ENCODE peak calls at places on chromosomes 11 and 22, in six cellular contexts. E is A549, V is HepG2, I is K562, O is endothelial cell of umbilical vein, Y is GM12878. Z is an unnamed sample.

GRCh38 chr11:13664351-13664750 is 4.1 kb upstream of the FAR1 start:
- DNase-seq in V (no peak), O (no peak), Y (no peak), I (no peak), E (no peak), Z (no peak)

GRCh38 chr11:114183041-114183511 is 113.1 kb upstream of the NNMT start:
- DNase-seq in O (no peak), V (no peak), Y (no peak), I (peak), E (no peak), Z (no peak)

GRCh38 chr11:69352715-69353325 is 58.9 kb downstream of the MYEOV start:
- DNase-seq in O (peak), V (no peak), Y (no peak), E (peak), I (no peak), Z (peak)

GRCh38 chr11:109864161-109864661 is 229.0 kb upstream of the ZC3H12C start:
- DNase-seq in Y (peak), E (no peak), V (no peak), O (no peak), I (no peak), Z (no peak)

GRCh38 chr11:79018371-79018849 is 422.4 kb downstream of the TENM4 start:
- DNase-seq in V (no peak), E (no peak), Y (no peak), O (peak), I (no peak), Z (no peak)

GRCh38 chr11:1208361-1209261 is 14.3 kb upstream of the MUC5B start:
- DNase-seq in V (no peak), E (no peak), Y (no peak), I (no peak), O (no peak), Z (no peak)

GRCh38 chr22:35230839-35231584 is 26.3 kb upstream of the HMGXB4 start:
- DNase-seq in V (peak), I (no peak), O (no peak), Y (no peak), E (no peak), Z (peak)

GRCh38 chr22:20567993-20568417 is 60.6 kb downstream of the MED15 start:
- DNase-seq in Y (no peak), V (no peak), O (no peak), E (no peak), I (peak), Z (no peak)

GRCh38 chr11:35066783-35067476 is 72.0 kb upstream of the CD44 start:
- DNase-seq in I (no peak), O (no peak), E (no peak), V (no peak), Y (no peak), Z (peak)

GRCh38 chr11:68379216-68379615 is 66.8 kb downstream of the LRP5 start:
- DNase-seq in V (no peak), I (no peak), O (peak), E (no peak), Y (no peak), Z (no peak)

DNA sequence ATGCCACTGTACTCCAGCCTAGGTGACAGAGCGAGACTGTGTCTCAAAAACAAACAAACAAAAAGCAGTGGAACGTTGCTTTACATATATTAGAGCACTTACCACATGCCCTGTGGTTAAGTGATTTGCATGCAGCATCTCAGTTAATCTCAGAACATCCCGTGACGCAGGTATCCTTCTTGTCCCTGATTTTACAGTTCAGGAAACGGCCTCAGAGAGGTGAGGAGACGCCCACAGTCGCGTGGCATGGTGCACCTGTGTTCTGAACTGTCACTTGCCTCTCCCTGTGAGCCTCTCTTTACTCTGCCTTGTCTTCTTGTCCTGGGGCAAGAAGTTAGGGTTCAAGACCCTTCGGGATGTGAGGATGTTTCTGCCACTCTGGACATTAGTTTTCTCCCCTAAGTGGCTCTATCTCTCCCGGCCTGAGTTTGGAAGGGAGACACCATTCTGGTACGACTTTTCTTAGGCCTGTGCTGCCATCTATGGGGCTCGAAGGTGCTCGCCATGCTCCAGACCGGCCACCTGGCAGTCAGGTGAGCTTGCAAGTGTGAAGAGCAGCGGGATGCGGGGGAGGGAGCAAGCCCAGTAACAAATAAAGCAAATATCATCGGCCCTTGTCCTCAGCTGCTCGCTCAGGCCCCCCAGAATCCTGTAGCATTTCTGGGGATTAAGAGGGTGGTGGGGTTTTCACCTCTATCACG is 25.6 kb downstream of the YWHAH start:
- DNase-seq in E (peak), V (peak), I (peak), Y (no peak), O (peak), Z (peak)
- TF ChIP-seq MYC in E (no peak), V (peak), I (no peak), Y (no peak), O (no peak), Z (no peak)

DNA sequence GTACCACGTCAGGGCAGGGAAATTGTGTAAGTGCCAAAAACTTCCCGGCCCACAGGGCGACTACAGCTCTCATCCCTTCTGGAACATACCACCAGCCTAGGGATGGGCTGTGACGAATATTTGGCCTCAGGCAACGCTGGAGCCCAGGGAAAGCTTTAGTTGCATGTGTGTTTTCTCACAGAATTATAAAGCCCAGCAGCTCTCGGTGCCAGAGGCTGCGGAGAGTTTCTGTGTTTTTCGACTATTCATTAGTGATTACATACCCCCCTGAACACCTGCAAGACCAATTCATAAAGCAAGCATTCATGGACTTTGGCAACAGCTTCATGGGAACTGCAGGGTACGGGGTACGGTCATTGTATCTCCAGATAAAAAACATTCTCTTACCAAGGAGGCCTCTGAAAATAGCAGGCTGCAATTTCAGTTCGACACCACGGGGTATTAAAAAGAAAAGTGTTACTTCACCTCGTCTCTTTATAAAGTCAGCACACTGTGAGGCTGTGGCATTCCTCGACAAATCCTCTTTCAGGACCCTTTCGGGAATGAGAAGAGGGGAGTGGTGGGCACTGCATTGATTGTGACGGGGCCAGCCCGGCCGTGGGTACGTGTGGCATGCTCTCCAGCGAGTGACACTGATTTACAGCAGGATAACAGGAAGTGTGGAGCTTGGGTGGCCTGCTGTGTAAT is 243.6 kb upstream of the SORL1-AS1 start:
- DNase-seq in V (no peak), I (no peak), Y (no peak), O (no peak), E (no peak), Z (no peak)
- TF ChIP-seq MYC in V (no peak), I (no peak), Y (no peak), O (no peak), E (no peak), Z (no peak)

DNA sequence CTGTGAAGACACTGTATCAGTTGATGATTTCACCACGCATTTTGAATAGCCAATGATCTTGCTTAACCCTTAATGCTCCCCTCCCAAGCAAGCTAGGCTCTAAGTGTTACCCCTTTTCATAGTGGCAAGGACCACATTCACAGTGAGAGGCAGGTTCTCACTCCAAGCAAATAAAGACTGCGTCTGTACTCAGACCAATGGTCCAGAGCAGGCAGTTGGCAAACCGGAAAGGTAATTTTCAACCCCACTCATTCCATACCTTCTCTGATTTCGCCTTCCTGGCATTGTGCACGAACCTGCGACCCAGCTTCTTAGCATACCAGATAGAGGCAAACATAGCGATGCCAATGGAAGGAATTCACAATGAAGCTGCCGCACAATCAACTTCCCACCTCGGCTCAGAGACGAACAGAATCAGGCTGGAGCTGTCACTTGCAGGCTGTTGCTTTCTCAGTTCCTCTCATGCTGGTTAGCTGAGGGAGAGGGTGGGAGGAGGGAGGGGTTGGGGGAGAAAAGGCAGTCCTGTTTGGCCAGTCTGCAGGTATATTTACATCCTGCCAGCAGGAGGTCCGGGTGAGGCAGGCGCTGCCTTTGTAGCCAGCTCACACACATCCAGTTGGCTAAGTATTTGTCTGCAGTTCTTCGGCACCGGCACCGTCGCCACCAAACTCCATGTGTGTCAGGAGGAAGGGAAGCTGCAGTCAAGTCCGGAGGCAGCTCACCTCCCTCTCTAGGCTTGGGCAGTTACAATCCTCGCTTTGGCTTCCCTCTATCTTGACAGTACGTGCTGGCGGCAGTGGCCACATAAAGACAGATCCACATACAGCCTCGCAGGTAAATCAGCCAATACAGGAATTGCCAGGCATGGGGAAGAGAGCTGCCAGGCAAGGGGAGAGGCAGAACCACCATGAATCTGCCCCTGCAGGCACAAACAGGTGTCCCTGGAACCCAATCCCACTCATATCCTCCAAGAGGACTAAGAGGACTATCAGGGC is 1151.3 kb upstream of the CCDC90B start:
- DNase-seq in Y (peak), V (peak), I (no peak), O (no peak), E (no peak), Z (no peak)
- TF ChIP-seq MYC in Y (no peak), V (no peak), I (no peak), O (no peak), E (no peak), Z (no peak)

GRCh38 chr11:108218912-108219783 is 3.3 kb downstream of the NPAT start:
- DNase-seq in V (no peak), Y (no peak), I (no peak), E (no peak), O (no peak), Z (no peak)
- TF ChIP-seq MYC in V (no peak), Y (no peak), I (no peak), E (no peak), O (no peak), Z (no peak)

DNA sequence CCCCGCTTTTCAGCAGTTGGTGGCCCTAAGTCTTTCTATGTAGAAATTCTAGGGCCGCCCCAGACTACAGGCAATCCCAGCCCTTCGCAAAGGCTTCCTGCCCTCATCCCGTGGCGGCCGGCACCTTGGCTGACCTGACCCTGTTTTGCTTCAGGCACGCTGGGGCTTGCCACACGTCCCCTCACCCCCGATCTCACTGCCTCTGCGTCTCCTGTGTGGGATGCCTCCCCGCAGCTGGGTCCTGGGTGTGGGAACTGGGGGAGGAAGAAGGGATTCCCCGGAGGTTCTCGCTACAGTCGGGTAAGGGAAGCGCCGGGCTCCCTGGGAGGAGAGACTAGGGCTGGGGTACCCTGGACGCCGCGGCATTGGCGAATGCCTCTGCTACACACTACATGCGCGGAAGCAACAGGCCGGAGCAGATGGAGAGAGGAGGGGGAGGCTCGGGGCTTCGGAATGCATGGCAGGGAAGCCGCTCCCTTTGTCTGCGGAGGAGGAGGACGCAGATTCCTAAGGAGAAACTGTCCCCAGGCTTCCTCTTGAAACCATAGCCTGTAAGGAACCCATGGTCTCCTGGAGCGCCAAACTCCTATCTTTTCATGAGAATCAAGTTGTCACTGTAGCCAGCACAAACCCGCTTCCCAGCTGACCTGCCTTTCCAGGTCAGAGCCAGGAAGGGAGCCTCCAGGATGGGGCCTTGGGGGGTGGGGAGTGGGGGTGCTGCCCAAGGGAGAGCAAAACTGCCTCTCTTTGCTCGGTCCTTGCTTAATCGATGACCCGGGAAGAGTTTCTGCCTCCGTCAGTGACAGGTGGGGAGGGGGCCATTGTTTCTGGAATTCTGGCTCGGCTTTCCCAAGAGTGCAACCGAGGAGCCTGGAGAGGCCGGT is 1.4 kb downstream of the DTX4 start:
- DNase-seq in E (no peak), V (peak), O (no peak), Y (no peak), I (no peak), Z (peak)
- TF ChIP-seq MYC in E (no peak), V (no peak), O (no peak), Y (no peak), I (no peak), Z (no peak)

DNA sequence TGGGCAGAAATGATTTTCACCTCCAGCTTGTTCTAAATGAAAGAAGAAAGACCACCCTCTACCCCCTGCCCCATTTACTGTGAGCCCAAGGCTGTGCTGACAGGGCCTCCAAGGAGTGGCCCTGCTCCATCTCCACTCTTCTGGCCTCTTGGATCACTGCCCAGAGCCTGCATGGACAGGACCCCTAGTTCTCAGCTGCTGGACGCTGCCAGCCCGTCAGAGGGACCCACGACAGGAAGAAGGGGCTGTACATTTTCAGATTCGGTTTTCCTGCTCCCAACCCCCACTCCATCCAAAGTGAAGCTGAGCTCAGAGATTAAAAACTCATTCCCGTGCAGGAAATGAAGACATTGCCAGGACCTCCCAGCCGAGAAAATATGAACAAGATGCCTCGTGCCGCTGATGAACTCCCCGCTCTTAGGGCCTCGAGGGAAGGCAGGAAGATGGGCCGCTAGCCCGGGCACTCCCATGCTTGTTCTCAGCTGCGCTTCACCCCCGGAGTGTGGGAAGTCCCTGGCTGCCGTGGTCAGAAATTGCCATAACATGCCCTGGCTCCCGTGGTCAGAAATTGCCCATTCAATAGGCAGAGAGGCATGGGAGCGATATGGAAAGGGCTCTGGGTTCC is 36.1 kb downstream of the RPUSD4 start:
- DNase-seq in E (no peak), V (no peak), I (no peak), Y (no peak), O (peak), Z (no peak)
- TF ChIP-seq MYC in E (no peak), V (no peak), I (no peak), Y (no peak), O (no peak), Z (no peak)

GRCh38 chr11:6448574-6448973 is 7.8 kb upstream of the HPX start:
- DNase-seq in O (no peak), E (no peak), Y (no peak), I (no peak), V (no peak), Z (no peak)
- TF ChIP-seq MYC in O (no peak), E (no peak), Y (no peak), I (no peak), V (no peak), Z (no peak)

Z was measured in NB4.